ENCODE peak calls at places on chromosome 9, in nine cellular contexts. One of them, this sample, is unnamed.

GRCh38 chr9:79060726-79061125 is 511.0 kb upstream of the TLE4 start:
- DNase-seq in GM12865: no peak
- DNase-seq in CD4-positive, alpha-beta T cell: no peak
- DNase-seq in AG04449: no peak
- DNase-seq in B cell: no peak
- DNase-seq in endothelial cell: no peak
- DNase-seq in bronchial epithelial cell: peak; percentile 49
- DNase-seq in fibroblast of mammary gland: peak; percentile 1
- DNase-seq in GM06990: no peak
- DNase-seq in this sample: no peak

GRCh38 chr9:33924978-33925797 is 108.2 kb downstream of the UBE2R2 start:
- DNase-seq in B cell: no peak
- DNase-seq in fibroblast of mammary gland: peak; percentile 70
- DNase-seq in CD4-positive, alpha-beta T cell: no peak
- DNase-seq in endothelial cell: peak; percentile 60
- DNase-seq in GM12865: peak; percentile 51
- DNase-seq in bronchial epithelial cell: peak; percentile 30
- DNase-seq in AG04449: no peak
- DNase-seq in GM06990: no peak
- DNase-seq in this sample: peak; percentile 51

GRCh38 chr9:7560669-7561305 is 238.8 kb downstream of the DMAC1 start:
- DNase-seq in AG04449: no peak
- DNase-seq in GM06990: no peak
- DNase-seq in bronchial epithelial cell: no peak
- DNase-seq in GM12865: no peak
- DNase-seq in endothelial cell: no peak
- DNase-seq in B cell: no peak
- DNase-seq in fibroblast of mammary gland: no peak
- DNase-seq in CD4-positive, alpha-beta T cell: no peak
- DNase-seq in this sample: no peak

GRCh38 chr9:112049834-112050516 is 125.1 kb downstream of the SUSD1 start:
- DNase-seq in GM12865: no peak
- DNase-seq in bronchial epithelial cell: no peak
- DNase-seq in GM06990: no peak
- DNase-seq in AG04449: no peak
- DNase-seq in CD4-positive, alpha-beta T cell: no peak
- DNase-seq in B cell: no peak
- DNase-seq in endothelial cell: no peak
- DNase-seq in fibroblast of mammary gland: peak; percentile 65
- DNase-seq in this sample: no peak

GRCh38 chr9:105194234-105194633 is 50.2 kb upstream of the SLC44A1 start:
- DNase-seq in fibroblast of mammary gland: no peak
- DNase-seq in CD4-positive, alpha-beta T cell: no peak
- DNase-seq in bronchial epithelial cell: no peak
- DNase-seq in B cell: no peak
- DNase-seq in AG04449: no peak
- DNase-seq in GM12865: no peak
- DNase-seq in endothelial cell: no peak
- DNase-seq in GM06990: no peak
- DNase-seq in this sample: no peak

GRCh38 chr9:4303002-4303401 is 3.1 kb upstream of the GLIS3 start:
- DNase-seq in endothelial cell: no peak
- DNase-seq in GM06990: no peak
- DNase-seq in AG04449: no peak
- DNase-seq in bronchial epithelial cell: no peak
- DNase-seq in GM12865: no peak
- DNase-seq in fibroblast of mammary gland: peak; percentile 83
- DNase-seq in CD4-positive, alpha-beta T cell: no peak
- DNase-seq in B cell: no peak
- DNase-seq in this sample: no peak

GRCh38 chr9:135835131-135835530 is 72.2 kb downstream of the CAMSAP1 start:
- DNase-seq in GM12865: no peak
- DNase-seq in AG04449: no peak
- DNase-seq in GM06990: no peak
- DNase-seq in B cell: no peak
- DNase-seq in endothelial cell: no peak
- DNase-seq in CD4-positive, alpha-beta T cell: no peak
- DNase-seq in bronchial epithelial cell: no peak
- DNase-seq in fibroblast of mammary gland: no peak
- DNase-seq in this sample: no peak

GRCh38 chr9:98708103-98708932 is 417 bp downstream of the GABBR2 start:
- DNase-seq in fibroblast of mammary gland: no peak
- DNase-seq in B cell: no peak
- DNase-seq in GM12865: no peak
- DNase-seq in GM06990: no peak
- DNase-seq in AG04449: no peak
- DNase-seq in bronchial epithelial cell: no peak
- DNase-seq in CD4-positive, alpha-beta T cell: no peak
- DNase-seq in endothelial cell: no peak
- DNase-seq in this sample: no peak

GRCh38 chr9:109880276-109881169 is 100.5 kb downstream of the PALM2AKAP2 start:
- DNase-seq in B cell: peak; percentile 42
- DNase-seq in CD4-positive, alpha-beta T cell: no peak
- DNase-seq in bronchial epithelial cell: peak; percentile 45
- DNase-seq in GM06990: peak; percentile 45
- DNase-seq in fibroblast of mammary gland: peak; percentile 52
- DNase-seq in AG04449: no peak
- DNase-seq in GM12865: peak; percentile 63
- DNase-seq in endothelial cell: peak; percentile 45
- DNase-seq in this sample: no peak

GRCh38 chr9:112371060-112371459 is 8.8 kb upstream of the HSDL2 start:
- DNase-seq in bronchial epithelial cell: peak; percentile 84
- DNase-seq in GM06990: no peak
- DNase-seq in fibroblast of mammary gland: no peak
- DNase-seq in B cell: no peak
- DNase-seq in AG04449: no peak
- DNase-seq in GM12865: no peak
- DNase-seq in endothelial cell: no peak
- DNase-seq in CD4-positive, alpha-beta T cell: no peak
- DNase-seq in this sample: no peak

GRCh38 chr9:36092509-36093215 is 43.9 kb upstream of the GLIPR2 start:
- DNase-seq in AG04449: no peak
- DNase-seq in fibroblast of mammary gland: no peak
- DNase-seq in GM12865: peak; percentile 88
- DNase-seq in CD4-positive, alpha-beta T cell: peak; percentile 40
- DNase-seq in B cell: peak; percentile 43
- DNase-seq in GM06990: peak; percentile 59
- DNase-seq in endothelial cell: no peak
- DNase-seq in bronchial epithelial cell: no peak
- DNase-seq in this sample: no peak

GRCh38 chr9:20428976-20429375 is 193.3 kb downstream of the MLLT3 start:
- DNase-seq in bronchial epithelial cell: no peak
- DNase-seq in fibroblast of mammary gland: no peak
- DNase-seq in B cell: no peak
- DNase-seq in endothelial cell: no peak
- DNase-seq in CD4-positive, alpha-beta T cell: no peak
- DNase-seq in GM06990: no peak
- DNase-seq in AG04449: no peak
- DNase-seq in GM12865: no peak
- DNase-seq in this sample: no peak

GRCh38 chr9:96603305-96604004 is 16.2 kb downstream of the CDC14B start:
- DNase-seq in B cell: no peak
- DNase-seq in GM06990: no peak
- DNase-seq in GM12865: no peak
- DNase-seq in bronchial epithelial cell: no peak
- DNase-seq in endothelial cell: no peak
- DNase-seq in AG04449: no peak
- DNase-seq in fibroblast of mammary gland: peak; percentile 84
- DNase-seq in CD4-positive, alpha-beta T cell: no peak
- DNase-seq in this sample: no peak

GRCh38 chr9:70893610-70894122 is 227.8 kb downstream of the TRPM3 start:
- DNase-seq in bronchial epithelial cell: no peak
- DNase-seq in CD4-positive, alpha-beta T cell: no peak
- DNase-seq in fibroblast of mammary gland: no peak
- DNase-seq in B cell: no peak
- DNase-seq in AG04449: no peak
- DNase-seq in GM12865: no peak
- DNase-seq in endothelial cell: no peak
- DNase-seq in GM06990: no peak
- DNase-seq in this sample: no peak

GRCh38 chr9:92512622-92513021 is 23.2 kb downstream of the ECM2 start:
- DNase-seq in fibroblast of mammary gland: no peak
- DNase-seq in GM06990: no peak
- DNase-seq in endothelial cell: no peak
- DNase-seq in B cell: no peak
- DNase-seq in AG04449: no peak
- DNase-seq in bronchial epithelial cell: no peak
- DNase-seq in GM12865: no peak
- DNase-seq in CD4-positive, alpha-beta T cell: no peak
- DNase-seq in this sample: no peak

GRCh38 chr9:121192959-121193645 is 8.6 kb downstream of the RAB14 start:
- DNase-seq in bronchial epithelial cell: no peak
- DNase-seq in endothelial cell: no peak
- DNase-seq in AG04449: no peak
- DNase-seq in CD4-positive, alpha-beta T cell: no peak
- DNase-seq in fibroblast of mammary gland: no peak
- DNase-seq in GM06990: no peak
- DNase-seq in B cell: no peak
- DNase-seq in GM12865: no peak
- DNase-seq in this sample: no peak

GRCh38 chr9:6937209-6937608 is 179.4 kb downstream of the KDM4C start:
- DNase-seq in AG04449: no peak
- DNase-seq in GM06990: no peak
- DNase-seq in bronchial epithelial cell: no peak
- DNase-seq in endothelial cell: no peak
- DNase-seq in fibroblast of mammary gland: no peak
- DNase-seq in GM12865: no peak
- DNase-seq in CD4-positive, alpha-beta T cell: no peak
- DNase-seq in B cell: no peak
- DNase-seq in this sample: no peak

GRCh38 chr9:114677418-114677817 is 4.6 kb downstream of the TEX48 start:
- DNase-seq in AG04449: peak; percentile 99
- DNase-seq in endothelial cell: no peak
- DNase-seq in GM06990: no peak
- DNase-seq in CD4-positive, alpha-beta T cell: no peak
- DNase-seq in B cell: no peak
- DNase-seq in bronchial epithelial cell: peak; percentile 99
- DNase-seq in GM12865: no peak
- DNase-seq in fibroblast of mammary gland: peak; percentile 100
- DNase-seq in this sample: peak; percentile 50

GRCh38 chr9:88732128-88732527 is 197.2 kb downstream of the NXNL2 start:
- DNase-seq in bronchial epithelial cell: no peak
- DNase-seq in GM06990: no peak
- DNase-seq in CD4-positive, alpha-beta T cell: no peak
- DNase-seq in endothelial cell: no peak
- DNase-seq in B cell: no peak
- DNase-seq in fibroblast of mammary gland: peak; percentile 98
- DNase-seq in GM12865: no peak
- DNase-seq in AG04449: no peak
- DNase-seq in this sample: no peak

DNA sequence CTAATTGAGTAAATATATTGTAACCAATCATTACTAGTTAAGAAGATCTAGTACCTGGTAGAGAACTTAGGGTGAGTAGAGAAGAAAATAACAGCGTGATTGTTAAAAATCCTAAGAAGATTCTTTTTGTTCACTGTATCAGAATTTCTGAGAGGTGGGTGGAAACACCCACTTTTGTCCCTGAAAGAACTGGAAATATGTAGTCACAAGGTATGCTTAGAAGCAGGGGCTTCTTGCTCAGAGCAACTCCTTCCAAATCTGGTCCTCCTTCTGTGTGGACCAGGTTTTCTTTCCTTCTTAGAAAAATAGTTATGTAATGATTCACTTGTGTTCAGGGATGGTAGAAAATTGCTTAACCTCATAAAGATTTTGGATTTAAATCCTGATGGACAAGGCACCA is 11.9 kb upstream of the TOMM5 start:
- DNase-seq in GM12865: no peak
- DNase-seq in bronchial epithelial cell: no peak
- DNase-seq in CD4-positive, alpha-beta T cell: no peak
- DNase-seq in AG04449: no peak
- DNase-seq in endothelial cell: no peak
- DNase-seq in fibroblast of mammary gland: no peak
- DNase-seq in GM06990: no peak
- DNase-seq in B cell: no peak
- DNase-seq in this sample: no peak
- TF ChIP-seq CTCF in GM12865: no peak
- TF ChIP-seq CTCF in bronchial epithelial cell: no peak
- TF ChIP-seq CTCF in CD4-positive, alpha-beta T cell: no peak
- TF ChIP-seq CTCF in AG04449: no peak
- TF ChIP-seq CTCF in endothelial cell: no peak
- TF ChIP-seq CTCF in fibroblast of mammary gland: no peak
- TF ChIP-seq CTCF in GM06990: no peak
- TF ChIP-seq CTCF in B cell: no peak
- TF ChIP-seq CTCF in this sample: no peak

GRCh38 chr9:127384901-127385300 is 12.1 kb upstream of the SLC2A8 start:
- DNase-seq in fibroblast of mammary gland: no peak
- DNase-seq in GM06990: no peak
- DNase-seq in CD4-positive, alpha-beta T cell: no peak
- DNase-seq in GM12865: no peak
- DNase-seq in B cell: no peak
- DNase-seq in AG04449: no peak
- DNase-seq in bronchial epithelial cell: no peak
- DNase-seq in endothelial cell: no peak
- DNase-seq in this sample: no peak
- TF ChIP-seq CTCF in fibroblast of mammary gland: no peak
- TF ChIP-seq CTCF in GM06990: no peak
- TF ChIP-seq CTCF in CD4-positive, alpha-beta T cell: no peak
- TF ChIP-seq CTCF in GM12865: no peak
- TF ChIP-seq CTCF in B cell: no peak
- TF ChIP-seq CTCF in AG04449: no peak
- TF ChIP-seq CTCF in bronchial epithelial cell: no peak
- TF ChIP-seq CTCF in endothelial cell: no peak
- TF ChIP-seq CTCF in this sample: no peak

GRCh38 chr9:130860458-130861316 is 25.6 kb downstream of the ABL1 start:
- DNase-seq in endothelial cell: no peak
- DNase-seq in bronchial epithelial cell: peak; percentile 80
- DNase-seq in GM12865: no peak
- DNase-seq in GM06990: no peak
- DNase-seq in CD4-positive, alpha-beta T cell: no peak
- DNase-seq in AG04449: peak; percentile 95
- DNase-seq in B cell: no peak
- DNase-seq in fibroblast of mammary gland: peak; percentile 97
- DNase-seq in this sample: peak; percentile 87
- TF ChIP-seq CTCF in endothelial cell: no peak
- TF ChIP-seq CTCF in bronchial epithelial cell: peak; percentile 59
- TF ChIP-seq CTCF in GM12865: no peak
- TF ChIP-seq CTCF in GM06990: no peak
- TF ChIP-seq CTCF in CD4-positive, alpha-beta T cell: no peak
- TF ChIP-seq CTCF in AG04449: peak; percentile 54
- TF ChIP-seq CTCF in B cell: no peak
- TF ChIP-seq CTCF in fibroblast of mammary gland: peak; percentile 22
- TF ChIP-seq CTCF in this sample: peak; percentile 71

DNA sequence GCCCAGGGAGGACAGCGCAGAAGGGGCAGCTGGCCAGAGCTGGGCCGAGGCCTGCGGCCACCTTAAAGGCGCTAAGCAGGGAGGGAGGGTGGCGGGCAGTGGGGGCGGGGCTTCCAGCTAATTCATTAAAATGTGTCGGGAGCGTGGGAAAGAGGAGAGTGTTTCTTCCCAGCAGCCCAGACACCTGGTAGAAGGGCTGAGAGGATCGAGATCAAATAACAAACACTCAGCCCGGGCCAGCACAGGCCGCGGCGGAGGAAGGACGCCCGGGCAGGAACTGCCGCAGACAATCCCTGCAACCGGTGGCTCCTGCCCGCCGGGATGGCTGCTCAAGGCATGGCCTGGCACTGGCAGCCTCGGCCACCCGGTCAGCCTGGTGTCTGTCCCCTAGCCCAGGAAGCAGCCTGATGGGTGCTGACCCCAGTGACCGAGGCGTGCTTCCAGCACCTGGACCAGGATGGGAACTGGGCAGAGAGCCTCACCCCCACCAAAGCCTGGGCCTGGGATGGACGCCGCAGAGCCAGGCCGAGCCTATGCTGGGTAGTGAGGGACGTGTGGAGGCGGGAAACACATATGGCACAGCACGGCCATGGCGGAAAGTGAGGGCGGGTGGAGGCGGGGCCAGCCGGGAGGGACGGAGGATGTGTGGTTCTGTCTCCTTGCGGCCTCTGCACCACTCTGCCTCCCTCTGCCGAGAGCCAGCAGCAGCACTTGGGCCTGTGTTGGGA is 3.2 kb upstream of the NRARP start:
- DNase-seq in endothelial cell: peak; percentile 78
- DNase-seq in fibroblast of mammary gland: peak; percentile 52
- DNase-seq in AG04449: no peak
- DNase-seq in B cell: peak; percentile 79
- DNase-seq in CD4-positive, alpha-beta T cell: peak; percentile 58
- DNase-seq in GM06990: peak; percentile 76
- DNase-seq in GM12865: peak; percentile 49
- DNase-seq in bronchial epithelial cell: peak; percentile 55
- DNase-seq in this sample: peak; percentile 33
- TF ChIP-seq CTCF in endothelial cell: no peak
- TF ChIP-seq CTCF in fibroblast of mammary gland: no peak
- TF ChIP-seq CTCF in AG04449: peak; percentile 7
- TF ChIP-seq CTCF in B cell: no peak
- TF ChIP-seq CTCF in CD4-positive, alpha-beta T cell: no peak
- TF ChIP-seq CTCF in GM06990: no peak
- TF ChIP-seq CTCF in GM12865: no peak
- TF ChIP-seq CTCF in bronchial epithelial cell: peak; percentile 47
- TF ChIP-seq CTCF in this sample: no peak

This sample was measured in uterus.